ENCODE peak calls at places on chromosomes 2 and 18, in eight cellular contexts. Q is HCT116; S is erythroblast; B is left ventricle myocardium inferior; A is activated naive CD8-positive, alpha-beta T cell treated with anti-CD3 and anti-CD28 coated beads, Interleukin-2, amount 50 U/mL, for 24 hours; Y is LNCaP clone FGC; P is NCI-H345; D is Right ventricle myocardium superior. U is an unnamed sample.

GRCh38 chr18:9304388-9305070 is 30.0 kb upstream of the TWSG1 start:
- DNase-seq in Q (no peak), S (no peak), B (no peak), A (no peak), Y (no peak), P (no peak), D (no peak), U (no peak)

GRCh38 chr2:104340162-104340561 is 513.8 kb upstream of the POU3F3 start:
- DNase-seq in Q (no peak), S (no peak), B (no peak), A (no peak), Y (no peak), P (no peak), D (no peak), U (no peak)

GRCh38 chr2:8827729-8828128 is 9.7 kb downstream of the KIDINS220 start:
- DNase-seq in Q (no peak), S (peak), B (no peak), A (no peak), Y (no peak), P (no peak), D (no peak), U (no peak)

GRCh38 chr2:42547014-42547413 is 21.4 kb upstream of the MTA3 start:
- DNase-seq in Q (no peak), S (no peak), B (no peak), A (no peak), Y (no peak), P (no peak), D (no peak), U (no peak)

GRCh38 chr2:217650716-217651360 is 352.0 kb downstream of the TNS1 start:
- DNase-seq in Q (peak), S (peak), B (no peak), A (peak), Y (no peak), P (peak), D (no peak), U (peak)

GRCh38 chr18:79546781-79547272 is 132.8 kb upstream of the CTDP1 start:
- DNase-seq in Q (no peak), S (no peak), B (no peak), A (no peak), Y (no peak), P (no peak), D (peak), U (no peak)

GRCh38 chr2:169324581-169325260 is 37.6 kb downstream of the LRP2 start:
- DNase-seq in Q (no peak), S (no peak), B (no peak), A (no peak), Y (peak), P (no peak), D (no peak), U (peak)

GRCh38 chr2:160334028-160334729 is 134.1 kb upstream of the ITGB6 start:
- DNase-seq in Q (no peak), S (no peak), B (no peak), A (no peak), Y (no peak), P (no peak), D (no peak), U (peak)

GRCh38 chr2:217826505-217826904 is 176.3 kb downstream of the TNS1 start:
- DNase-seq in Q (no peak), S (peak), B (peak), A (no peak), Y (no peak), P (no peak), D (peak), U (no peak)

GRCh38 chr2:120109186-120110061 is 96.5 kb downstream of the EPB41L5 start:
- DNase-seq in Q (peak), S (peak), B (no peak), A (no peak), Y (no peak), P (peak), D (no peak), U (peak)

GRCh38 chr2:189076572-189076971 is 102.4 kb downstream of the COL3A1 start:
- DNase-seq in Q (no peak), S (no peak), B (peak), A (no peak), Y (no peak), P (no peak), D (no peak), U (peak)

GRCh38 chr2:223532161-223532560 is 70.0 kb downstream of the SCG2 start:
- DNase-seq in Q (no peak), S (no peak), B (no peak), A (no peak), Y (no peak), P (no peak), D (no peak), U (no peak)

GRCh38 chr2:239152916-239153305 is 247.9 kb downstream of the HDAC4 start:
- DNase-seq in Q (no peak), S (no peak), B (no peak), A (no peak), Y (no peak), P (no peak), D (no peak), U (no peak)

GRCh38 chr2:191501390-191502168 is 176.4 kb upstream of the NABP1 start:
- DNase-seq in Q (peak), S (no peak), B (no peak), A (no peak), Y (peak), P (no peak), D (no peak), U (peak)

GRCh38 chr2:71129891-71130324 is at the start of gene MCEE:
- DNase-seq in Q (peak), S (peak), B (peak), A (peak), Y (peak), P (peak), D (peak), U (peak)

GRCh38 chr2:43300781-43301586 is 74.6 kb upstream of the ZFP36L2 start:
- DNase-seq in Q (no peak), S (no peak), B (no peak), A (no peak), Y (no peak), P (no peak), D (no peak), U (peak)